ENCODE peak calls at places on chromosome 13, in ten cellular contexts. One of them, this sample, is unnamed.

GRCh38 chr13:91154553-91154952 is 192.9 kb upstream of the MIR17HG start:
- DNase-seq in heart left ventricle: no peak
- DNase-seq in GM23248: no peak
- DNase-seq in left lung: no peak
- DNase-seq in Karpas-422: no peak
- DNase-seq in OCI-LY7: no peak
- DNase-seq in mesenchymal stem cell: peak; percentile 17
- DNase-seq in HepG2: no peak
- DNase-seq in SJSA1: no peak
- DNase-seq in breast epithelium: no peak
- DNase-seq in this sample: no peak

GRCh38 chr13:106274551-106275208 is 260.8 kb downstream of the EFNB2 start:
- DNase-seq in heart left ventricle: no peak
- DNase-seq in OCI-LY7: no peak
- DNase-seq in Karpas-422: no peak
- DNase-seq in mesenchymal stem cell: no peak
- DNase-seq in HepG2: no peak
- DNase-seq in SJSA1: no peak
- DNase-seq in breast epithelium: no peak
- DNase-seq in left lung: no peak
- DNase-seq in GM23248: peak; percentile 4
- DNase-seq in this sample: no peak

GRCh38 chr13:51380269-51380668 is 40.8 kb downstream of the SERPINE3 start:
- DNase-seq in Karpas-422: no peak
- DNase-seq in GM23248: peak; percentile 62
- DNase-seq in left lung: no peak
- DNase-seq in SJSA1: no peak
- DNase-seq in HepG2: no peak
- DNase-seq in heart left ventricle: no peak
- DNase-seq in mesenchymal stem cell: no peak
- DNase-seq in breast epithelium: no peak
- DNase-seq in OCI-LY7: no peak
- DNase-seq in this sample: no peak

GRCh38 chr13:25777509-25777908 is 274.3 kb downstream of the SHISA2 start:
- DNase-seq in mesenchymal stem cell: no peak
- DNase-seq in OCI-LY7: no peak
- DNase-seq in HepG2: no peak
- DNase-seq in Karpas-422: no peak
- DNase-seq in heart left ventricle: no peak
- DNase-seq in GM23248: no peak
- DNase-seq in left lung: no peak
- DNase-seq in breast epithelium: no peak
- DNase-seq in SJSA1: no peak
- DNase-seq in this sample: no peak

GRCh38 chr13:80382576-80382975 is 41.6 kb upstream of the SPRY2 start:
- DNase-seq in breast epithelium: no peak
- DNase-seq in heart left ventricle: no peak
- DNase-seq in SJSA1: no peak
- DNase-seq in mesenchymal stem cell: no peak
- DNase-seq in HepG2: no peak
- DNase-seq in OCI-LY7: no peak
- DNase-seq in GM23248: no peak
- DNase-seq in left lung: no peak
- DNase-seq in Karpas-422: no peak
- DNase-seq in this sample: no peak

GRCh38 chr13:30388401-30389283 is 33.7 kb upstream of the UBE2L5 start:
- DNase-seq in Karpas-422: no peak
- DNase-seq in HepG2: no peak
- DNase-seq in GM23248: peak; percentile 91
- DNase-seq in OCI-LY7: no peak
- DNase-seq in SJSA1: no peak
- DNase-seq in mesenchymal stem cell: no peak
- DNase-seq in heart left ventricle: no peak
- DNase-seq in breast epithelium: no peak
- DNase-seq in left lung: no peak
- DNase-seq in this sample: no peak

GRCh38 chr13:101572456-101572855 is 120.0 kb downstream of the ITGBL1 start:
- DNase-seq in HepG2: no peak
- DNase-seq in Karpas-422: no peak
- DNase-seq in mesenchymal stem cell: no peak
- DNase-seq in left lung: no peak
- DNase-seq in heart left ventricle: no peak
- DNase-seq in GM23248: peak; percentile 18
- DNase-seq in OCI-LY7: no peak
- DNase-seq in SJSA1: no peak
- DNase-seq in breast epithelium: no peak
- DNase-seq in this sample: no peak

GRCh38 chr13:72960541-72960940 is 98.3 kb upstream of the KLF5 start:
- DNase-seq in GM23248: no peak
- DNase-seq in SJSA1: no peak
- DNase-seq in breast epithelium: no peak
- DNase-seq in left lung: no peak
- DNase-seq in heart left ventricle: no peak
- DNase-seq in mesenchymal stem cell: no peak
- DNase-seq in Karpas-422: no peak
- DNase-seq in HepG2: peak; percentile 24
- DNase-seq in OCI-LY7: no peak
- DNase-seq in this sample: no peak

GRCh38 chr13:37752156-37752555 is 117.4 kb downstream of the TRPC4 start:
- DNase-seq in left lung: no peak
- DNase-seq in breast epithelium: no peak
- DNase-seq in GM23248: no peak
- DNase-seq in heart left ventricle: no peak
- DNase-seq in SJSA1: no peak
- DNase-seq in mesenchymal stem cell: no peak
- DNase-seq in HepG2: no peak
- DNase-seq in OCI-LY7: no peak
- DNase-seq in Karpas-422: no peak
- DNase-seq in this sample: no peak

GRCh38 chr13:24644051-24644450 is 36.2 kb upstream of the ATP12A start:
- DNase-seq in mesenchymal stem cell: peak; percentile 45
- DNase-seq in OCI-LY7: no peak
- DNase-seq in breast epithelium: no peak
- DNase-seq in Karpas-422: no peak
- DNase-seq in SJSA1: no peak
- DNase-seq in left lung: no peak
- DNase-seq in HepG2: no peak
- DNase-seq in heart left ventricle: no peak
- DNase-seq in GM23248: peak; percentile 24
- DNase-seq in this sample: no peak

GRCh38 chr13:37149380-37149779 is 43.9 kb upstream of the CSNK1A1L start:
- DNase-seq in mesenchymal stem cell: no peak
- DNase-seq in OCI-LY7: no peak
- DNase-seq in HepG2: no peak
- DNase-seq in heart left ventricle: no peak
- DNase-seq in left lung: no peak
- DNase-seq in Karpas-422: no peak
- DNase-seq in SJSA1: no peak
- DNase-seq in GM23248: no peak
- DNase-seq in breast epithelium: no peak
- DNase-seq in this sample: no peak

GRCh38 chr13:27607125-27607524 is 13.2 kb downstream of the LNX2 start:
- DNase-seq in left lung: no peak
- DNase-seq in breast epithelium: no peak
- DNase-seq in Karpas-422: no peak
- DNase-seq in heart left ventricle: no peak
- DNase-seq in mesenchymal stem cell: peak; percentile 87
- DNase-seq in GM23248: peak; percentile 69
- DNase-seq in OCI-LY7: no peak
- DNase-seq in SJSA1: no peak
- DNase-seq in HepG2: peak; percentile 50
- DNase-seq in this sample: no peak

GRCh38 chr13:110815471-110816204 is 99.2 kb downstream of the ANKRD10 start:
- DNase-seq in SJSA1: peak; percentile 52
- DNase-seq in breast epithelium: no peak
- DNase-seq in heart left ventricle: no peak
- DNase-seq in Karpas-422: no peak
- DNase-seq in mesenchymal stem cell: no peak
- DNase-seq in left lung: no peak
- DNase-seq in HepG2: no peak
- DNase-seq in OCI-LY7: no peak
- DNase-seq in GM23248: no peak
- DNase-seq in this sample: no peak

GRCh38 chr13:90910240-90910639 is 437.2 kb upstream of the MIR17HG start:
- DNase-seq in mesenchymal stem cell: no peak
- DNase-seq in GM23248: no peak
- DNase-seq in OCI-LY7: no peak
- DNase-seq in SJSA1: no peak
- DNase-seq in HepG2: no peak
- DNase-seq in breast epithelium: no peak
- DNase-seq in left lung: no peak
- DNase-seq in Karpas-422: no peak
- DNase-seq in heart left ventricle: no peak
- DNase-seq in this sample: no peak

DNA sequence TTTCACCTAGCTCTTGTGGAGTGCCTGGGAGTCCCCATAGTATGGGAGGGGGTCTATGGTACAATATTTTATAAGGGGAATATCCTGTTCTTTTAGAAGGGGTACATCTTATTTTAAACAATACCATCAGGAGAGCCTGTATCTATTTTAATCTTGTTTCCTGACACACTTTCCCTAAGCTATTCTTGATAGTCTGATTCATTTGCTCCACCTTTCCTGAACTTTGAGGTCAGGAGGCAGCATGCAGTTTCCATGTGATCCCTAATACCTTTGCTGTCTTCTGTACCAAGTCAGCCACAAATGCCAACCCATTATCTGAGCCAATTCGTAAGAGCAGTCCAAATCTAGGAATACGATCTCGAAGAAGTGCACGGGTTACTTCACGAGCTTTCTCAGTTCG is 86.2 kb downstream of the SLC25A15 start:
- DNase-seq in HepG2: no peak
- DNase-seq in OCI-LY7: no peak
- DNase-seq in heart left ventricle: no peak
- DNase-seq in Karpas-422: no peak
- DNase-seq in GM23248: no peak
- DNase-seq in SJSA1: no peak
- DNase-seq in mesenchymal stem cell: no peak
- DNase-seq in breast epithelium: no peak
- DNase-seq in left lung: no peak
- DNase-seq in this sample: no peak
- H3K9me3 ChIP-seq in HepG2: peaks cover 58% of the 10 kb centered on the region
- H3K9me3 ChIP-seq in OCI-LY7: peaks cover 32% of the 10 kb centered on the region
- H3K9me3 ChIP-seq in heart left ventricle: peaks cover 54% of the 10 kb centered on the region
- H3K9me3 ChIP-seq in Karpas-422: peaks cover 38% of the 10 kb centered on the region
- H3K9me3 ChIP-seq in GM23248: no peaks in the 10 kb centered on the region
- H3K9me3 ChIP-seq in SJSA1: peaks cover 23% of the 10 kb centered on the region
- H3K9me3 ChIP-seq in mesenchymal stem cell: peaks cover 42% of the 10 kb centered on the region
- H3K9me3 ChIP-seq in breast epithelium: peaks cover 82% of the 10 kb centered on the region
- H3K9me3 ChIP-seq in left lung: peaks cover 97% of the 10 kb centered on the region
- H3K9me3 ChIP-seq in this sample: peaks cover 60% of the 10 kb centered on the region

GRCh38 chr13:94707400-94708021 is 4.8 kb downstream of the SOX21 start:
- DNase-seq in left lung: no peak
- DNase-seq in heart left ventricle: no peak
- DNase-seq in OCI-LY7: no peak
- DNase-seq in SJSA1: no peak
- DNase-seq in GM23248: no peak
- DNase-seq in HepG2: no peak
- DNase-seq in mesenchymal stem cell: no peak
- DNase-seq in breast epithelium: no peak
- DNase-seq in Karpas-422: no peak
- DNase-seq in this sample: no peak
- H3K9me3 ChIP-seq in left lung: no peaks in the 10 kb centered on the region
- H3K9me3 ChIP-seq in heart left ventricle: no peaks in the 10 kb centered on the region
- H3K9me3 ChIP-seq in OCI-LY7: no peaks in the 10 kb centered on the region
- H3K9me3 ChIP-seq in SJSA1: peaks cover 3% of the 10 kb centered on the region
- H3K9me3 ChIP-seq in GM23248: no peaks in the 10 kb centered on the region
- H3K9me3 ChIP-seq in HepG2: no peaks in the 10 kb centered on the region
- H3K9me3 ChIP-seq in mesenchymal stem cell: no peaks in the 10 kb centered on the region
- H3K9me3 ChIP-seq in breast epithelium: no peaks in the 10 kb centered on the region
- H3K9me3 ChIP-seq in Karpas-422: no peaks in the 10 kb centered on the region
- H3K9me3 ChIP-seq in this sample: no peaks in the 10 kb centered on the region

DNA sequence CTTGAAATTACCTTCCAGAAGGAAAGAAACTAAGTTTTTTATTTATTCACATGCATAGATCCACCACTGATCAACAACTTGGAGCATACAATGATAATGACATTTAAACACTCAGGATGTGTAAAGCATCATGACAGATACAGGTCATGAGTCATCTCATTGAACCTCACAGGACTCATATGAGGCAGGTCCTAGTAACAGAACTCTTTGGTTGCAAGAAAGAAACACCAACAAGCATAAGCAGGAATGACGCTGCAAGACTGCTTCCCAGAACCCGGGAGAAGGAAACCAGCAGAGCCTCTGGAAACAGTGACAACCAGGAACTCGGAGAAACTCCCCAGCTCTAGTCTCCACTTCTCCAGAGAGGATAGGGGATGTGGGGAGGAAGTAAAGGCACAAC is 60.8 kb upstream of the IPO5 start:
- DNase-seq in GM23248: peak; percentile 86
- DNase-seq in Karpas-422: peak; percentile 21
- DNase-seq in mesenchymal stem cell: peak; percentile 84
- DNase-seq in heart left ventricle: no peak
- DNase-seq in breast epithelium: no peak
- DNase-seq in HepG2: no peak
- DNase-seq in OCI-LY7: no peak
- DNase-seq in left lung: no peak
- DNase-seq in SJSA1: no peak
- DNase-seq in this sample: no peak
- H3K9me3 ChIP-seq in GM23248: no peaks in the 10 kb centered on the region
- H3K9me3 ChIP-seq in Karpas-422: no peaks in the 10 kb centered on the region
- H3K9me3 ChIP-seq in mesenchymal stem cell: peaks cover 11% of the 10 kb centered on the region
- H3K9me3 ChIP-seq in heart left ventricle: no peaks in the 10 kb centered on the region
- H3K9me3 ChIP-seq in breast epithelium: no peaks in the 10 kb centered on the region
- H3K9me3 ChIP-seq in HepG2: no peaks in the 10 kb centered on the region
- H3K9me3 ChIP-seq in OCI-LY7: no peaks in the 10 kb centered on the region
- H3K9me3 ChIP-seq in left lung: peaks cover 8% of the 10 kb centered on the region
- H3K9me3 ChIP-seq in SJSA1: no peaks in the 10 kb centered on the region
- H3K9me3 ChIP-seq in this sample: no peaks in the 10 kb centered on the region

GRCh38 chr13:19150226-19150625 is 31.4 kb downstream of the TUBA3C start:
- DNase-seq in SJSA1: no peak
- DNase-seq in left lung: no peak
- DNase-seq in HepG2: no peak
- DNase-seq in GM23248: no peak
- DNase-seq in Karpas-422: no peak
- DNase-seq in mesenchymal stem cell: no peak
- DNase-seq in heart left ventricle: no peak
- DNase-seq in OCI-LY7: no peak
- DNase-seq in breast epithelium: no peak
- DNase-seq in this sample: no peak

GRCh38 chr13:19153782-19154450 is 27.7 kb downstream of the TUBA3C start:
- DNase-seq in Karpas-422: peak; percentile 60
- DNase-seq in heart left ventricle: no peak
- DNase-seq in SJSA1: no peak
- DNase-seq in GM23248: peak; percentile 0
- DNase-seq in breast epithelium: no peak
- DNase-seq in OCI-LY7: no peak
- DNase-seq in HepG2: peak; percentile 7
- DNase-seq in left lung: no peak
- DNase-seq in mesenchymal stem cell: no peak
- DNase-seq in this sample: no peak

GRCh38 chr13:19151581-19152263 is 29.9 kb downstream of the TUBA3C start:
- DNase-seq in breast epithelium: no peak
- DNase-seq in HepG2: no peak
- DNase-seq in left lung: no peak
- DNase-seq in GM23248: no peak
- DNase-seq in OCI-LY7: no peak
- DNase-seq in Karpas-422: no peak
- DNase-seq in SJSA1: no peak
- DNase-seq in heart left ventricle: no peak
- DNase-seq in mesenchymal stem cell: no peak
- DNase-seq in this sample: no peak

GRCh38 chr13:19150712-19151228 is 30.9 kb downstream of the TUBA3C start:
- DNase-seq in Karpas-422: no peak
- DNase-seq in GM23248: no peak
- DNase-seq in SJSA1: no peak
- DNase-seq in OCI-LY7: no peak
- DNase-seq in breast epithelium: no peak
- DNase-seq in left lung: no peak
- DNase-seq in mesenchymal stem cell: no peak
- DNase-seq in HepG2: no peak
- DNase-seq in heart left ventricle: peak; percentile 35
- DNase-seq in this sample: no peak

GRCh38 chr13:19152403-19152802 is 29.2 kb downstream of the TUBA3C start:
- DNase-seq in mesenchymal stem cell: no peak
- DNase-seq in SJSA1: no peak
- DNase-seq in Karpas-422: no peak
- DNase-seq in heart left ventricle: peak; percentile 47
- DNase-seq in HepG2: no peak
- DNase-seq in OCI-LY7: no peak
- DNase-seq in GM23248: no peak
- DNase-seq in breast epithelium: no peak
- DNase-seq in left lung: no peak
- DNase-seq in this sample: no peak
- H3K9me3 ChIP-seq in mesenchymal stem cell: peaks cover 15% of the 10 kb centered on the region
- H3K9me3 ChIP-seq in SJSA1: no peaks in the 10 kb centered on the region
- H3K9me3 ChIP-seq in Karpas-422: peaks cover 3% of the 10 kb centered on the region
- H3K9me3 ChIP-seq in heart left ventricle: peaks cover 6% of the 10 kb centered on the region
- H3K9me3 ChIP-seq in HepG2: peaks cover 8% of the 10 kb centered on the region
- H3K9me3 ChIP-seq in OCI-LY7: no peaks in the 10 kb centered on the region
- H3K9me3 ChIP-seq in GM23248: no peaks in the 10 kb centered on the region
- H3K9me3 ChIP-seq in breast epithelium: peaks cover 32% of the 10 kb centered on the region
- H3K9me3 ChIP-seq in left lung: peaks cover 36% of the 10 kb centered on the region
- H3K9me3 ChIP-seq in this sample: no peaks in the 10 kb centered on the region

This sample was measured in tibial artery.